ENCODE peak calls at places on chromosomes 7 and 10, in eight cellular contexts. A, P, N, D, E, V, L and T are unnamed samples.

GRCh38 chr7:4037308-4037707 is 644.8 kb upstream of the FOXK1 start:
- DNase-seq in N (no peak), L (no peak), A (no peak), P (no peak), D (no peak), E (no peak), V (no peak), T (no peak)

GRCh38 chr7:34672430-34672829 is 14.4 kb downstream of the NPSR1 start:
- DNase-seq in D (no peak), L (no peak), V (no peak), E (no peak), A (no peak), N (no peak), P (no peak), T (peak)

GRCh38 chr10:102812213-102812876 is 24.9 kb downstream of the CYP17A1 start:
- DNase-seq in V (no peak), E (no peak), N (no peak), L (peak), P (no peak), A (no peak), D (no peak), T (no peak)

GRCh38 chr7:141053626-141054025 is 20.2 kb upstream of the TMEM178B start:
- DNase-seq in V (no peak), D (no peak), E (no peak), A (peak), L (no peak), N (no peak), P (no peak), T (no peak)

GRCh38 chr7:43954524-43955228 is 28.4 kb downstream of the UBE2D4 start:
- DNase-seq in A (peak), E (no peak), N (peak), D (peak), V (peak), L (no peak), P (peak), T (peak)

GRCh38 chr7:22723171-22723601 is 3.8 kb upstream of the IL6 start:
- DNase-seq in N (no peak), P (no peak), E (no peak), V (no peak), L (peak), D (peak), A (peak), T (no peak)

GRCh38 chr7:115332691-115333090 is 410.8 kb downstream of the MDFIC start:
- DNase-seq in V (no peak), L (no peak), D (no peak), A (no peak), E (no peak), P (no peak), N (no peak), T (no peak)

GRCh38 chr10:132229834-132230556 is 43.2 kb downstream of the DPYSL4 start:
- DNase-seq in E (peak), A (peak), V (no peak), D (no peak), P (no peak), N (peak), L (peak), T (no peak)

GRCh38 chr7:53542164-53542563 is 506.7 kb downstream of the POM121L12 start:
- DNase-seq in P (no peak), E (no peak), A (no peak), L (no peak), D (no peak), V (no peak), N (no peak), T (no peak)

GRCh38 chr7:139358541-139359365 is 941 bp upstream of the LUC7L2 start:
- DNase-seq in L (peak), D (no peak), E (peak), V (no peak), N (peak), P (peak), A (peak), T (no peak)

GRCh38 chr7:372939-373791 is 83.2 kb downstream of the FOXL3 start:
- DNase-seq in D (peak), N (no peak), L (peak), E (no peak), A (peak), V (peak), P (no peak), T (no peak)

GRCh38 chr7:148993193-148993592 is 35.1 kb downstream of the PDIA4 start:
- DNase-seq in A (no peak), N (no peak), V (no peak), E (no peak), P (no peak), D (no peak), L (no peak), T (no peak)

GRCh38 chr10:113911839-113912238 is 57.4 kb downstream of the NHLRC2 start:
- DNase-seq in E (no peak), P (no peak), N (no peak), L (no peak), V (no peak), D (no peak), A (no peak), T (no peak)

GRCh38 chr7:110994028-110994967 is 96.6 kb upstream of the LRRN3 start:
- DNase-seq in L (no peak), A (no peak), N (no peak), V (no peak), P (no peak), D (no peak), E (no peak), T (no peak)

GRCh38 chr10:71447676-71448075 is 51.0 kb downstream of the CDH23 start:
- DNase-seq in D (no peak), N (no peak), V (no peak), L (no peak), A (no peak), P (no peak), E (no peak), T (no peak)

GRCh38 chr7:85094046-85094720 is 92.7 kb downstream of the SEMA3D start:
- DNase-seq in V (no peak), L (no peak), E (no peak), P (no peak), A (no peak), D (peak), N (no peak), T (no peak)

GRCh38 chr7:108418941-108419340 is 37.3 kb downstream of the NRCAM start:
- DNase-seq in E (no peak), D (no peak), V (no peak), N (no peak), L (no peak), A (no peak), P (peak), T (no peak)

GRCh38 chr7:74351836-74352235 is 62.6 kb downstream of the CLIP2 start:
- DNase-seq in N (no peak), L (no peak), V (no peak), P (no peak), D (peak), E (no peak), A (no peak), T (no peak)

GRCh38 chr7:74354009-74354408 is 64.8 kb downstream of the CLIP2 start:
- DNase-seq in V (no peak), A (no peak), L (no peak), E (no peak), P (no peak), N (no peak), D (no peak), T (no peak)

GRCh38 chr7:74355091-74355490 is 65.9 kb downstream of the CLIP2 start:
- DNase-seq in E (no peak), L (no peak), V (peak), A (peak), P (peak), N (no peak), D (no peak), T (peak)

GRCh38 chr7:74349621-74350020 is 60.4 kb downstream of the CLIP2 start:
- DNase-seq in L (no peak), N (no peak), P (no peak), V (no peak), E (no peak), A (no peak), D (no peak), T (no peak)

DNA sequence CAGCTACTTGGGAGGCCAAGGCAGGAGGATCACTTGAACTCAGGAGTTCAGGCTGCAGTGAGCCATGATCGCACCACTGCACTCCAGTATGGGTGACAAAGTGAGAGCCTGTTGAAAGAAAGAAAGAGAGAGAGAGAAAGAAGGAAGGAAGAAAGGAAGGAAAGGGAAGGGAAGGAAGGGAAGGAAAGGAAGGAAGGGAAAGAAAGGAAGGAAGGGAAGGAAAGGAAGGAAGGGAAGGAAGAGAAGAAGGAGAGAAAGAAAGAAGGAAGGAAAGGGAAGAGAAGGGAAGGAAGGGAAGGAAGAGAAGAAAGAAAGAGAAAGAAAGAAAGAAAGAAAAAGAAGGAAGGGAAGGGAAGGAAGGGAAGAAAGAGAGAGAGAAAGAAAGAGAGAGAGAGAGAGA is 61.5 kb downstream of the CLIP2 start:
- DNase-seq in A (no peak), D (no peak), L (no peak), P (no peak), E (no peak), N (no peak), V (no peak), T (no peak)
- TF ChIP-seq POLR2A in A (no peak), D (no peak), L (no peak), P (no peak), E (no peak), N (no peak), V (no peak), T (no peak)

DNA sequence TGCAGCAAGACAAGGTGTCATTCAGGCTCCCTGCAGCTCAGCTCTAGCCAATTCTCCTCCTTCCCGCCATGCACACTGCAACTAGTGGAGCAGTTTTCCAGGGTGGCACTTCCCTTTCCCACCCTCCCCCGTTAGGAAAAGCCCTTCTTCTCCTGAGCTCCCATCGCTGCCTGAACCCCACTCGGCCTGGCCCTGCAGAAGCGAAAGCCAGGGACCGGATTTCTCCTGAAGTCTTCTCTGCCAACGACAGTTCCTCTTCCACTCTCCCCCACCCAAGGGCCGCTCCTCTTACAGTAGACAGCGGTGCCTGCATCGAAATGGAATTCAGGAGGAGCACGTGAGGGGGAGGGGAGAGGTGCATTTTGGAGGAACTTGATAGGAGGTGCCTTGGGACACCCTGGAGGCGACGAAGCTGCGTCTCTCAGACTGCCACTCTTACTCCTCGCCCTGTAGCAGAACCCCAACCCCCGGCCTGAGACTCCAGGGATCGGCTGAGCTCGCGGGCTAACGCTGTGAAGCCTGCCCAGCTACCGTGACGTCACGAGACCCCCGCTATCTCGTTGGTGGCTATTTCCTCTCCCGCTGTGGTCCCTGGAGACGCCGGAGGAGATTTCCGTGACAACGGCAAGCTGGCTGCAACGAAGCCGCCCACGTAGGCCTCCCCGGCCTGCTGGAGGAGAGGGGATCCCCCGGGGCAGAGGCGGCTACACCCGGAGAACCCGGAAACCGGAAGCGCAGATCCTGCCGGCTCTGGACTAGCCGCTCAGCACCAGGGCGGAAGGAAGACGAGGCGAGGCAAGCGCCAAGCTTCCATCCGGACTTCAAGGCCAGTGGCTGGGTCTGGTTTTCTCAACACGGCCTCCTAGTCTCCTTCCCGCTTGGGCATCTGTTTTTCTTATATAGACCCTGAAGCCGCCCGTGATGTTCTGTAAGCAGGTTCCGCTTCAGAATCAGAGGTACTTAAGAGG is 109.7 kb downstream of the RALA start:
- DNase-seq in A (peak), D (peak), P (peak), L (peak), E (peak), N (peak), V (peak), T (peak)
- TF ChIP-seq POLR2A in A (peak), D (no peak), P (peak), L (no peak), E (peak), N (peak), V (no peak), T (peak)

GRCh38 chr10:56360967-56361841 is at the start of gene ZWINT:
- DNase-seq in P (peak), N (peak), L (peak), D (peak), V (peak), A (peak), E (peak), T (peak)
- TF ChIP-seq POLR2A in P (peak), N (peak), L (no peak), D (no peak), V (peak), A (peak), E (peak), T (peak)

GRCh38 chr7:134892963-134893362 is 93.3 kb upstream of the AGBL3 start:
- DNase-seq in D (no peak), N (no peak), A (no peak), E (no peak), V (peak), L (no peak), P (no peak), T (no peak)
- TF ChIP-seq POLR2A in D (no peak), N (no peak), A (no peak), E (no peak), V (no peak), L (no peak), P (no peak), T (no peak)

DNA sequence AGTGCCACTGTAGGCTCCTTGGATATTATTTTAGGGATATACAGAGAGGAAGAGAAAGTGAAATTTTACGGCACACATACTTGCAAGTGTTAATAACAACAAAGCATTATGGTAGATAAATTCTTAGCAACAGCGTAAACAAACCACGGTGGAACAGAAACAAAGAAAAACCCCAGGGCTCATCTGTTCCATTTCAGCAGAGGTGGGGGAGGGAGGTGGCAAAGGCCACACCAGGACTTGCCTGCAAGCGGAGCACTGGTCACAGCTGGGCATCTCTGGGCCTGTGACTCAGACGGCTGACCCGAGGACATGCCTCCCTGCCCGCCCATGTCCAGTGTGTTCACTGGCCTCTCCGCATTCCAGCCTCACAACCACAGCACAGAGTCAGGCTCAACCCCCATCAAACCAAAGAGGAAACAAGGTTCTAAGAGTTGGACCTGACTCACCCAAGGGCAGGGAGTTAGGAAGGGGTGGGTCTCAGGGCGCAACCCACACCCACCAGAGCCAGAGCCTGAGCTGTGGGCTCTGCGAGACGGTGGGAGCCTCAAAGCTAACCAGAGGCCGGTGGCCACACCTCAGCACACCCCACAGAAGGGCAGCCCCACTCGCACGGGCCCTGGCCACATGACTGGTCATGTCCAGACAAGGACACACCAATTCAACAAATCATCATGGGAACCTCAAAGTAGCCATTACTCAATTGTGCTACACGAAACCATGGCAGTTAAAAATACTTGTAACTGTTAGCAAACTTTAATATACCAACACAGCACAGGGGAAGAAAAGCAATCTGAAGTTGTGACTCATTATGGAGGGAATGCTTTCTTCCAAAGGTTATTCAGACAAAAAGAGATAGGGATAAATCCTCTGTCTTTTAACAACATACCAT is 10.7 kb downstream of the ESYT2 start:
- DNase-seq in P (peak), N (peak), E (peak), D (peak), V (peak), A (peak), L (peak), T (peak)
- TF ChIP-seq POLR2A in P (peak), N (peak), E (no peak), D (no peak), V (peak), A (peak), L (no peak), T (no peak)

DNA sequence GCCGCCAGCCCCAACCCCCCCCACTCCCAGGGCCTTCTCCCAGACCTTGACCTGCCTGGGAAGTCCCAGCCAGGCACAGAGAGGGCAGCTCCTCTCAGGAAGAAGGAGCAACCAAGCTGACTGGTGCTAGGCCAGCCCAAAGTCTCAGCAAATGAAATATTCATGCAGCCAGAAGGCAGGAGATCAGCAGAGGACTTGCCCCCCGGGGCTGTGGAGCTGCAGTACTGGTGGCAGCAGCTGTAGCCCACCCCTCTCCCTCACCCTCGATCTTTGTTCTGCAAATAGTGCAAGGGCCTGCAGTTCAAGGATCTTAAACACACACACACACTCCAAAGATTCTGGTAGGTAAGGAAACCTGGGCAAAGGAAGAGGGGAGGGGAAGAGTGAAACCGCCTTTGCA is 3.5 kb upstream of the SRRM3 start:
- DNase-seq in P (no peak), A (no peak), D (no peak), L (no peak), N (no peak), V (no peak), E (no peak), T (no peak)
- TF ChIP-seq POLR2A in P (no peak), A (no peak), D (no peak), L (no peak), N (no peak), V (no peak), E (no peak), T (no peak)

GRCh38 chr10:32958085-32958991 is at the start of gene ITGB1:
- DNase-seq in D (peak), P (peak), V (peak), N (peak), L (peak), E (peak), A (peak), T (peak)
- TF ChIP-seq POLR2A in D (peak), P (peak), V (peak), N (no peak), L (peak), E (peak), A (peak), T (peak)

GRCh38 chr7:100102950-100103840 is 1.8 kb downstream of the AP4M1 start:
- DNase-seq in E (no peak), D (no peak), P (no peak), N (no peak), L (no peak), V (no peak), A (no peak), T (peak)
- TF ChIP-seq POLR2A in E (no peak), D (no peak), P (no peak), N (no peak), L (no peak), V (no peak), A (no peak), T (no peak)